ENCODE peak calls at places on chromosomes 5 and 9, in eight cellular contexts. Y, F, R, K, U, I, T and J are unnamed samples.
A peak's percentile ranks its signal among the peaks of the same experiment; 100 is the strongest.

GRCh38 chr5:85340790-85341189 is 956.1 kb upstream of the EDIL3 start:
- DNase-seq in I (no peak), R (no peak), T (no peak), Y (no peak), U (no peak), F (no peak), K (no peak), J (no peak)

GRCh38 chr9:110900917-110901316 is 137.4 kb downstream of the LPAR1 start:
- DNase-seq in K (no peak), T (peak; percentile 3), R (no peak), I (no peak), U (no peak), Y (no peak), F (no peak), J (no peak)

GRCh38 chr9:113895526-113895925 is 19.4 kb downstream of the ZNF618 start:
- DNase-seq in U (no peak), I (no peak), R (no peak), K (no peak), T (no peak), Y (no peak), F (no peak), J (no peak)

GRCh38 chr9:14344846-14345585 is 31.1 kb upstream of the NFIB start:
- DNase-seq in T (no peak), U (no peak), K (no peak), F (no peak), R (no peak), Y (no peak), I (no peak), J (no peak)

GRCh38 chr5:93462916-93463315 is 118.1 kb downstream of the NR2F1-AS1 start:
- DNase-seq in F (no peak), Y (no peak), U (no peak), R (no peak), I (no peak), T (no peak), K (no peak), J (no peak)

GRCh38 chr9:122389799-122390481 is 19.1 kb downstream of the PTGS1 start:
- DNase-seq in R (no peak), K (no peak), Y (no peak), I (no peak), U (no peak), T (peak; percentile 29), F (no peak), J (peak; percentile 66)

GRCh38 chr9:125293134-125293533 is 31.5 kb downstream of the GAPVD1 start:
- DNase-seq in K (no peak), I (no peak), T (no peak), R (no peak), Y (no peak), F (no peak), U (no peak), J (no peak)

GRCh38 chr9:104093162-104093561 is 947 bp upstream of the SMC2 start:
- DNase-seq in U (no peak), Y (no peak), R (no peak), K (no peak), T (no peak), I (no peak), F (no peak), J (peak; percentile 23)

GRCh38 chr9:107707419-107707837 is 217.9 kb upstream of the KLF4 start:
- DNase-seq in F (no peak), U (no peak), K (no peak), R (peak; percentile 28), T (no peak), Y (no peak), I (no peak), J (peak; percentile 39)

GRCh38 chr5:78483809-78484521 is 123.5 kb downstream of the SCAMP1 start:
- DNase-seq in I (peak; percentile 69), K (peak; percentile 22), F (no peak), T (peak; percentile 80), Y (no peak), R (peak; percentile 20), U (no peak), J (peak; percentile 96)

GRCh38 chr9:125961037-125961436 is 213.9 kb downstream of the PBX3 start:
- DNase-seq in R (no peak), U (no peak), K (no peak), F (no peak), T (no peak), I (no peak), Y (no peak), J (peak; percentile 9)

GRCh38 chr9:84146893-84147705 is 166.5 kb downstream of the RMI1 start:
- DNase-seq in K (no peak), I (no peak), T (peak; percentile 26), Y (no peak), U (no peak), R (no peak), F (no peak), J (peak; percentile 3)
- TF ChIP-seq POLR2A in K (no peak), I (no peak), T (no peak), Y (no peak), U (no peak), R (no peak), F (no peak), J (no peak)

DNA sequence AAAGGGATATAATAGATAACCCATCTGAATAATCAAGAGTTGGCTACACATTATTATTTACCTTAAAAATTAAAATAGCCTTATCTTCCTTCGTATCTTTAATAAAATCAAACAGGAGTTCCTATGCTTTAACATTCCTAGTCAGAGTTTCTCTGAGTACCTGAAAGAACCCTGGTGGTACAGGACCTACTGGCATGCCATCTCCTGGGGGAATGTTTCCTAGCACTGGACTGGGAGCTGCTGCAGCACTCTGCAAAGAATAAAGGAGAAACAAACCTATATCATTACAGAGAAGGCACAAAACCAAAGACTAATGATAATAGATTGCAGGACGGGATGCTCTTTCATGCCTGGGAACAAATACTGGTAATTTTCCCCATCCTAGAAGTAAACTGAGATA is 119.5 kb upstream of the ACOT12 start:
- DNase-seq in T (no peak), Y (no peak), R (no peak), U (no peak), I (no peak), K (no peak), F (no peak), J (no peak)
- TF ChIP-seq MAX in T (no peak), Y (no peak), R (no peak), U (no peak), I (no peak), K (no peak), F (no peak), J (no peak)

GRCh38 chr5:1497795-1498622 is 25.8 kb downstream of the LPCAT1 start:
- DNase-seq in I (peak; percentile 77), U (no peak), F (no peak), K (no peak), T (no peak), Y (no peak), R (no peak), J (peak; percentile 64)
- TF ChIP-seq POLR2A in I (no peak), U (no peak), F (no peak), K (no peak), T (no peak), Y (no peak), R (no peak), J (no peak)

GRCh38 chr9:127966416-127967150 is 14.2 kb downstream of the EEIG1 start:
- DNase-seq in Y (no peak), I (no peak), U (no peak), R (no peak), K (no peak), T (peak; percentile 14), F (no peak), J (no peak)
- TF ChIP-seq MAX in Y (no peak), I (no peak), U (no peak), R (no peak), K (no peak), T (no peak), F (no peak), J (no peak)

GRCh38 chr5:95731571-95732554 is 727 bp downstream of the RHOBTB3 start:
- DNase-seq in K (no peak), U (peak; percentile 20), T (peak; percentile 47), Y (no peak), I (no peak), R (peak; percentile 53), F (no peak), J (peak; percentile 77)
- TF ChIP-seq POLR2A in K (no peak), U (no peak), T (no peak), Y (peak; percentile 11), I (peak; percentile 24), R (peak; percentile 10), F (peak; percentile 21), J (no peak)

DNA sequence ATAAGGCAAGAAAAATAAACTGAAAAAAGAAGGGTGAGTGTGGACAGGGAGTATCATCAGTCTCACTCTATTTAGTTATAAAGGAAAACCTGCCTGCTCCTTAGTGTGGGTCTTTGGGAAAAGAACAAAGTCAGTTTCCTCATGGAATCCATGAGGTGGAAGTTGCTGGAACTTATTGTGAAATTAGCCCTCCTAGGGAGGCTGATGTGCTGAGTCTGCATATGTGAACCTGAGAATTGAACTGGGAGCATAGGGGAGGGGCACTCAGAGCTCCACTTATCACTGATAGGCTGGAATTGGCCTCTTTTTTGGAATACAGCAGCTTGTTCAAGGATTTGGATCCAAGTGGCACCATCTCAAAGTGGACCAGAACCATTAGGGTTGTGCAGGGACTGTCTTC is 103.5 kb upstream of the KLF9 start:
- DNase-seq in U (no peak), I (no peak), Y (no peak), T (no peak), K (peak; percentile 20), F (no peak), R (no peak), J (no peak)
- TF ChIP-seq MAX in U (no peak), I (no peak), Y (no peak), T (no peak), K (no peak), F (no peak), R (no peak), J (no peak)

DNA sequence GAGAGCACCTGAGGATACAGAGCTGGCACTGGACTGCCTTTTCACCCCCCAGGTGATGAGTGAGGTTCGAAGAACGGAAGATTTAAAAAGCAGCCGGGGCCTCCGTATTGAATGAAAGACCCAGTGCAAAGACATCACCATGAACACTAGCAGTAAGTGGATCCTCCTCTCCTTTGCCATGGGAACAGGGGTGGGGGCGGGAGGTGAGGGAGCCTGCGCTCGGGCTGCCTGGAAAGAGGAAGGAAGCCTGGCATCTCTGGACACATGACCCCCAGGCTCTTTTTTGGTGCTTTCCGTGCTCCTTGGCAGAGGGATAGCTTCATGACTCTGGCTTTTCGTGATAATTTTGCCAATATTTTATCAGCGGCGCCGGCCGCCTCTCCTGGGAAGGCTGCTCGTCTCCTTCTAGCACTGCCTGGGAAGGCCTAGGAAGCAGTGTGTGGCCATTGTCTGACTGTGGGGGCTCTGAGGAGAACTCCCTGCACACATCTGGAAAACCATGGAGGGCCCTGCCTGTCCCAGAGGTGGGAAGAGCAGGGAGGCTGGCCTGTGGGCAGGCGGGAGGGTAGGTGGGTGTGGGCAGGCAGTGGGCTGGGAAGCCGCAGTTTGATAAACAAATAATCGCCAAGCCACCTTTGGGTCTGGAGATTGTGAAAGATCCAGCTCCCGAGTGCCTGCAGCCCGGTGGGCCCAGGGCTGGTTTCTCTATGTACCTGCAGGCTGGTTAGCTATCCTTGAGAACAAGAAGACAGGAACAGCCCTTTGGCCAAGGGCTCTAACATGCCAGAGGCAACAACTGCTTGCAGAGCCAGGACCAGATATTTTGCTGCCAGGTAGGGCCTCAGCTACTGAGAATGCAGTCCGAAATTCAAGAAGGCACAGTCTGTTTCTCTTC is 911 bp downstream of the ABLIM3 start:
- DNase-seq in K (no peak), U (no peak), I (no peak), F (no peak), R (no peak), Y (no peak), T (peak; percentile 62), J (peak; percentile 8)
- TF ChIP-seq POLR2A in K (no peak), U (no peak), I (no peak), F (no peak), R (no peak), Y (no peak), T (peak; percentile 57), J (no peak)